ENCODE peak calls at places on chromosomes 5 and 9, in four cellular contexts. P is endothelial cell of umbilical vein, T is fibroblast of the aortic adventitia, D is hepatocyte. E is an unnamed sample.

GRCh38 chr9:124222918-124223720 is 34.6 kb upstream of the NEK6 start:
- DNase-seq in P (peak), T (peak), D (peak), E (peak)

GRCh38 chr5:127758884-127759283 is 55.7 kb downstream of the CCDC192 start:
- DNase-seq in P (no peak), T (peak), D (peak), E (no peak)

GRCh38 chr9:68454579-68455334 is 85.9 kb downstream of the TMEM252 start:
- DNase-seq in P (no peak), T (no peak), D (no peak), E (no peak)

GRCh38 chr5:112784726-112785125 is 47.0 kb downstream of the APC start:
- DNase-seq in P (no peak), T (peak), D (peak), E (peak)

GRCh38 chr9:137705443-137705863 is 86.6 kb downstream of the EHMT1 start:
- DNase-seq in P (no peak), T (no peak), D (no peak), E (no peak)

GRCh38 chr5:72402959-72403628 is 82.9 kb downstream of the PTCD2 start:
- DNase-seq in P (peak), T (peak), D (no peak), E (no peak)

GRCh38 chr9:134031783-134032182 is 6.5 kb downstream of the BRD3OS start:
- DNase-seq in P (no peak), T (no peak), D (no peak), E (no peak)

GRCh38 chr5:171961117-171961516 is 45.3 kb downstream of the FBXW11 start:
- DNase-seq in P (no peak), T (peak), D (no peak), E (peak)

GRCh38 chr9:136953771-136954269 is 1.7 kb downstream of the LCN12 start:
- DNase-seq in P (no peak), T (no peak), D (no peak), E (no peak)

DNA sequence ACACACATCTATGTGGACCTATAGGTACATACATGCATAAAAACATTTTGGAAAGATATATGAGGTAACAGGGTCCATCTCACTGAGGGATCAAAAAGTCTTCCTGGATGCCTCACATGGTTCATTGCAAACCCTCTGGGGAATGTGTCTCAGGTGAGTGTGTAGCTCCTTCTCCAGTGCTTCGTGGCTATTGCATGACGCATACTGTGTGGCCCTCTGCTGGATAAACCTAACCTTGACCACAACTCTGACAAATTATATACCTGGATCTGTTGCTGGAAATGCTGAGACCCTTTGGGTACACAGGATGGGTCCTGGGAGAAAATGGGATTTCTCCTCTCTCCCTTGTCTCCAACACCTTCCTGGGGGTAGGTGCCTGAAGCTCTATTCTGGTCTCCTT is 91.9 kb downstream of the JAKMIP2 start:
- DNase-seq in P (no peak), T (no peak), D (peak), E (no peak)
- TF ChIP-seq CTCF in P (no peak), T (no peak), D (peak), E (peak)

GRCh38 chr5:60517850-60518249 is 182.1 kb downstream of the DEPDC1B start:
- DNase-seq in P (no peak), T (no peak), D (no peak), E (no peak)

GRCh38 chr5:60519372-60519771 is 180.6 kb downstream of the DEPDC1B start:
- DNase-seq in P (no peak), T (no peak), D (no peak), E (no peak)

GRCh38 chr5:60522299-60522915 is 177.6 kb downstream of the DEPDC1B start:
- DNase-seq in P (peak), T (peak), D (peak), E (peak)

GRCh38 chr5:60521379-60522298 is 178.3 kb downstream of the DEPDC1B start:
- DNase-seq in P (no peak), T (no peak), D (no peak), E (no peak)

GRCh38 chr5:60520451-60521210 is 179.3 kb downstream of the DEPDC1B start:
- DNase-seq in P (no peak), T (no peak), D (no peak), E (no peak)
- H3K4me3 ChIP-seq in P (no peak), T (no peak), D (no peak), E (no peak)

GRCh38 chr9:97470076-97470475 is 31.4 kb upstream of the TMOD1 start:
- DNase-seq in P (no peak), T (no peak), D (no peak), E (no peak)
- TF ChIP-seq CTCF in P (peak), T (no peak), D (no peak), E (peak)

GRCh38 chr5:178730940-178731265 is 444 bp upstream of the ZNF354A start:
- DNase-seq in P (no peak), T (no peak), D (no peak), E (no peak)
- H3K4me3 ChIP-seq in P (no peak), T (peak), D (no peak), E (peak)

DNA sequence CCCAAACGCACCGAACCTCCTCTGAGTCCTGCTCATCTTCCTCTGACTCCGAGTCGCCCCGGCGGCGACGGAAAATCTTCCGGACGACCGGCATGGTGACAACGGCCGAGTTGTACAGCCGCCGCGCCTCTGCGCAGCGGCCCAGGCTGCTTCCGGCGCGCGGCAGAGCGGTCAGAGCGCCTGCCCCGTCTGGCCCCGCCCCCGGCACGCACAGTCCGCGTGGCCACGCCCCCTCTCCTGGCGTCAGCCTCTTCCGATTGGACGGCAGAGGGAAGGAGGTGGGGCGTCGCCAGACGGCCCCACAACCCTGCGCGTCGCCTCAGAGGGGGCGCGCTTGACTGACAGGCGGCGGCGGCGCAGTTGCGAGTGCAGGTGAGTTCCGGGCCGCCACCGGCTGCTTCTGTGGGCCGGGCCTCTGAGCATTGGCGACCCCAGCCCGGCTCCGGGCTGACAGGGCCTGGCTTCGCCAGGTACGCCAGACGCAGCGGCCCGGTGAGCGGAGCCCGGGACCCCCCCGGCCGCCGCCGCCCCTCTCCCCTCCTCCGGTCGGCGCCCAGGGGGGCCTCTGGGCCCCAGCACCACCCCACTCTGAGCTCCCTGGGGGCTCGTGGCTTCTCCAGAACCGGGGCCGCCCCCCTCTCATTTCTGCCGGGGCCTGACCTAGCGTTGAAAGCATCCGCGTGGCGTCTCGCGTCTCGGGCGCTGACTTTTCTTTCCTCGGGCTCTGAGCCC is at the start of the genes C9orf78 and USP20:
- DNase-seq in P (peak), T (peak), D (peak), E (peak)
- TF ChIP-seq CTCF in P (no peak), T (no peak), D (no peak), E (no peak)

DNA sequence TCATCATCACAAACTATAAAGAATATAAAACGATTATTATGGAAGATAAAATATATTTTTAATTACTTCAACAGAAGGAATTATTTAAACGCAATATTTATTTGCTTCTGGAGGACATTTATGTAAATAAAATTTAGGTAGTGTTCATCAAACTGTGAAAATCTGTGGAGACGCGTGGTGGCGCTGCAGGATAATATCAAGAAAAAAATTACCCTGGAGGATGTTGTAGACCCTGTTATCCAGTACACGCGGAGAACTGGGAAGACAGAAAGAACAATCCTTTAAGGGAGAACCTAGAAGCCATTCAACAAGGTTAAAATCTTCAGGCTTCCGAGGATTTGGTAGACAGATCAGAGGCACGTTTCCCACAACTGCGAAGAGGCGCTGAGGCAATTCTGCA is at the start of gene PCDHB12:
- DNase-seq in P (peak), T (no peak), D (no peak), E (no peak)
- H3K4me3 ChIP-seq in P (no peak), T (no peak), D (no peak), E (no peak)

DNA sequence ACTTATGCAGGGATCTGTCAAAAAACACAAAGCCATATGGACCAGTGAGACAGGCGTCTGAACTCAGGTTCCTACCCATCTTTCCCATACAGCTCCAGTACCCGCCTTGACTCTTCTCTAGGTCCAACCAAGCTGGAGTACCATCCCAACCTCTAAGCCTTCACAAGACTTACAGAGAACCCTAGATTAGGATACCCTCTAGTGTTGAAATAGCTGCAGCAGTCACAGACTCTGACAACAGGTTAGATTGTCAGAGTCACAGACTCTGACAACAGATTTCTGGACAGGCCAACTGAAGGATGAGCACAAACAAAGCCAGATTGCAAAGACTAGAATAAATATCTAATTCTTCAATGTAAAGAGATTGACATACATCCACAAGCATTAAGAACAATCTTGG is 266.1 kb downstream of the GRIA1 start:
- DNase-seq in P (no peak), T (peak), D (no peak), E (peak)
- TF ChIP-seq CTCF in P (no peak), T (peak), D (peak), E (peak)

GRCh38 chr9:92600075-92600741 is 64.4 kb upstream of the ECM2 start:
- DNase-seq in P (no peak), T (no peak), D (no peak), E (no peak)

GRCh38 chr9:92603100-92603499 is 66.8 kb downstream of the IPPK start:
- DNase-seq in P (no peak), T (no peak), D (no peak), E (no peak)

GRCh38 chr9:92598382-92598781 is 62.6 kb upstream of the ECM2 start:
- DNase-seq in P (no peak), T (no peak), D (no peak), E (no peak)

GRCh38 chr9:92603990-92604389 is 65.9 kb downstream of the IPPK start:
- DNase-seq in P (no peak), T (no peak), D (no peak), E (no peak)

DNA sequence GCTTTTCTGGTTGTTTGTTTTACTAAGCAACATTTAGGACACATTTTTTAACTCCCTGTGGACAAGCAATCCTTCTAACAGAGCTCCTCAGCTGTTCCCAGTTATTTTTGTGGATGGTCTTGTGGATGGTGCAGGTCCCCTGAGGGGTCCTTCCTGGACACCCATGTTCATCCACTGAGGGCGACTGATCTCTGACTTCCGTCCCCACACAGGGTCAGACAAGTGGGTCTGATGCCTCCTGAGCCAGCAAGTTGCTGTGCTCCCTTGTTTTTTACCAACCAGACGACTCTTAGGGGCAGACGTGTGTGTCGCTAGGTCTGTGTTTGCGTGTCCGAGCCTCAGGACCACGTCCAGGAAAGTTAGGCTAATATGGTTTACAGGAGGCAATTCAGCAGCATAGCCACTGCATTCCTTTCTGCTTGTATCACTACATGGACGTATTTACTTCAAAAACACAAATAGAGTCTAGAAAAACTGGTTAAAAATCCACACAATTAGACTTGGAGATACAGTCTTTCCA is 65.0 kb upstream of the ECM2 start:
- DNase-seq in P (peak), T (peak), D (no peak), E (peak)
- H3K4me3 ChIP-seq in P (no peak), T (no peak), D (no peak), E (no peak)

GRCh38 chr5:178826216-178826615 is 33.5 kb upstream of the ZNF354B start:
- DNase-seq in P (no peak), T (no peak), D (no peak), E (no peak)

GRCh38 chr5:178831049-178831448 is 28.7 kb upstream of the ZNF354B start:
- DNase-seq in P (no peak), T (no peak), D (no peak), E (no peak)

GRCh38 chr5:178820001-178820400 is 39.8 kb upstream of the ZNF354B start:
- DNase-seq in P (no peak), T (no peak), D (no peak), E (no peak)

GRCh38 chr5:178827636-178828035 is 32.1 kb upstream of the ZNF354B start:
- DNase-seq in P (no peak), T (no peak), D (no peak), E (no peak)

GRCh38 chr5:178825444-178825843 is 34.3 kb upstream of the ZNF354B start:
- DNase-seq in P (no peak), T (no peak), D (no peak), E (no peak)
- TF ChIP-seq CTCF in P (no peak), T (no peak), D (no peak), E (no peak)

GRCh38 chr9:98909935-98910334 is 33.8 kb upstream of the COL15A1 start:
- DNase-seq in P (no peak), T (no peak), D (no peak), E (no peak)

GRCh38 chr9:98913705-98914104 is 30.0 kb upstream of the COL15A1 start:
- DNase-seq in P (no peak), T (no peak), D (no peak), E (no peak)

GRCh38 chr9:98915599-98915998 is 28.1 kb upstream of the COL15A1 start:
- DNase-seq in P (no peak), T (no peak), D (no peak), E (no peak)

GRCh38 chr9:98913044-98913443 is 30.7 kb upstream of the COL15A1 start:
- DNase-seq in P (no peak), T (no peak), D (no peak), E (no peak)

GRCh38 chr9:98912450-98912849 is 31.3 kb upstream of the COL15A1 start:
- DNase-seq in P (no peak), T (no peak), D (no peak), E (no peak)
- H3K4me3 ChIP-seq in P (no peak), T (no peak), D (no peak), E (no peak)

E was measured in fibroblast of villous mesenchyme.